ENCODE peak calls at places on chromosomes 6 and 20, in four cellular contexts. W is A549, Y is brain microvascular endothelial cell, O is SK-N-SH. A is an unnamed sample.

GRCh38 chr6:109002100-109002697 is 92.4 kb downstream of the SESN1 start:
- DNase-seq in W (no peak), O (no peak), Y (no peak), A (no peak)

GRCh38 chr6:107293421-107293820 is 165.9 kb downstream of the PDSS2 start:
- DNase-seq in Y (no peak), O (no peak), W (no peak), A (no peak)

GRCh38 chr6:32973144-32973854 is 4.9 kb downstream of the BRD2 start:
- DNase-seq in O (no peak), W (peak), Y (no peak), A (peak)

GRCh38 chr6:9875605-9876353 is 539.1 kb downstream of the TFAP2A start:
- DNase-seq in W (no peak), O (no peak), Y (no peak), A (no peak)

GRCh38 chr6:26249959-26250805 is 114.8 kb upstream of the BTN3A2 start:
- DNase-seq in O (peak), W (peak), Y (peak), A (peak)

GRCh38 chr6:36227379-36228344 is 31.1 kb downstream of the BRPF3 start:
- DNase-seq in Y (no peak), W (no peak), O (no peak), A (peak)

GRCh38 chr20:21702553-21703467 is 2.7 kb upstream of the PAX1 start:
- DNase-seq in O (peak), W (peak), Y (peak), A (peak)

GRCh38 chr6:31870385-31870921 is 7.8 kb upstream of the NEU1 start:
- DNase-seq in Y (no peak), O (no peak), W (no peak), A (no peak)

GRCh38 chr20:6108330-6108729 is 14.5 kb downstream of the FERMT1 start:
- DNase-seq in W (no peak), Y (no peak), O (no peak), A (no peak)

GRCh38 chr6:35068206-35068605 is 72.9 kb downstream of the TCP11 start:
- DNase-seq in Y (no peak), W (no peak), O (no peak), A (no peak)

GRCh38 chr6:70280462-70280861 is 22.4 kb downstream of the COL9A1 start:
- DNase-seq in W (no peak), O (peak), Y (no peak), A (no peak)

GRCh38 chr6:164006459-164006858 is 591.9 kb downstream of the QKI start:
- DNase-seq in O (no peak), W (no peak), Y (no peak), A (no peak)

GRCh38 chr20:49987015-49987867 is 4.5 kb downstream of the SNAI1 start:
- DNase-seq in O (no peak), W (no peak), Y (no peak), A (no peak)

GRCh38 chr20:61478094-61478493 is 226.0 kb downstream of the CDH4 start:
- DNase-seq in Y (no peak), W (no peak), O (no peak), A (no peak)

GRCh38 chr20:62239278-62239879 is 1.1 kb downstream of the OSBPL2 start:
- DNase-seq in Y (no peak), W (no peak), O (no peak), A (peak)

GRCh38 chr20:63635431-63636141 is 8.7 kb upstream of the GMEB2 start:
- DNase-seq in Y (no peak), O (no peak), W (no peak), A (no peak)

GRCh38 chr20:61608275-61609085 is 356.4 kb downstream of the CDH4 start:
- DNase-seq in W (peak), Y (no peak), O (no peak), A (no peak)

GRCh38 chr6:28785962-28786679 is 137.7 kb downstream of the TRIM27 start:
- DNase-seq in O (no peak), W (no peak), Y (no peak), A (no peak)

GRCh38 chr20:50049442-50050026 is 63.4 kb downstream of the UBE2V1 start:
- DNase-seq in Y (no peak), W (no peak), O (no peak), A (no peak)

GRCh38 chr6:49468042-49468441 is 4.9 kb downstream of the CENPQ start:
- DNase-seq in O (no peak), Y (no peak), W (no peak), A (no peak)

GRCh38 chr6:16265351-16266341 is 27.3 kb downstream of the GMPR start:
- DNase-seq in W (no peak), O (no peak), Y (no peak), A (no peak)

DNA sequence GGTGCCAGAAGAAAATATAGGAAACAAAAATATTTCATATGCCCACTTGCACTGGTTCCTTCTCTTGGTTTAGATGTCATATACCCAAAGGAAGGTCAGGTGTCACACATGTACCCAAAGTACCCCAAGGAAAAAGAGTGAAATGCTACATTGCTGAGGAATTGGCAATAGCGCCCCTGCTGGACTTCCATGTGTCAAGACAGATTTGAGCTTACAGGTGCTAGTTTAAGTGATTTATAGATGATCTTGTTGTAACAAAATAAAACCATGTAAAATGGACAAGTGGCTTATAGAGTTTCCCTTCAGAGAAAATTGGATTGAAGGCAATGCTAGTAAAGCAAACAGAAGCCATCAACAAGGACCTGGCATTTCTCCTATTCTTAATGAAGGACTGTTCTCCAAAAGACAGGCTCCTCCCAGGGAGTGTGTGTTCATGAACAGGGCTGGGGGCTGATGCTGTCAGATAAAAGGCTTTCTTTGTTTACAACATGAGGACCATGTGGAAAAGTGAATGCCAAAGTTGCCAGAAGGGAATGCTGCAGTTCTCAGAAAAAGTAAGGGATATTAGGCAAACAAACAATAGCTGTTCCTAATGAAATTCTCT is 64.3 kb upstream of the PAK5 start:
- DNase-seq in O (no peak), Y (no peak), W (peak), A (no peak)
- TF ChIP-seq CTCF in O (peak), Y (peak), W (peak), A (peak)

GRCh38 chr20:51363813-51364212 is 178.7 kb downstream of the NFATC2 start:
- DNase-seq in Y (no peak), W (no peak), O (no peak), A (no peak)

GRCh38 chr20:51360451-51361230 is 181.9 kb downstream of the NFATC2 start:
- DNase-seq in O (no peak), W (peak), Y (peak), A (no peak)

GRCh38 chr20:51361258-51361657 is 181.3 kb downstream of the NFATC2 start:
- DNase-seq in W (no peak), O (no peak), Y (no peak), A (no peak)

GRCh38 chr20:51363378-51363777 is 179.1 kb downstream of the NFATC2 start:
- DNase-seq in W (no peak), O (no peak), Y (no peak), A (no peak)

DNA sequence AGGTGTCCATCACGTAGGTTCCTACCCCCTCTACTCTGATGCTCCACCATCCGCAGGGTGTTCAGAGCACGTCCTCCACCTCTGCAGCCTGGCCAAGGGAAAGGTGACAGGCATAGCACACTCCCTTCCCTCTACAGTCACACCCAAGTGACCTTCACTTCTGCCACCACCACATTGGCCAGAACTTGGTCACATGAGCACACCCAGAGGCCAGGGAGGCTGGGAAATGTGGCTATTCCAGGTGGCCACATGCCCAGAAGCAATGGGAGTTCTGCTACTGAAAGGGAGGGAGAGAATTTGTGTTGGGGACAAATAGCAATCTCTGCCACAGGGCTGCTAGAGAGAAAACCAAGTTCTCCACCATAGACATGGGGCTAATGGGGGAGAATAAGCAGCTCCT is 180.3 kb downstream of the NFATC2 start:
- DNase-seq in Y (no peak), O (no peak), W (no peak), A (no peak)
- TF ChIP-seq CTCF in Y (no peak), O (no peak), W (no peak), A (no peak)

DNA sequence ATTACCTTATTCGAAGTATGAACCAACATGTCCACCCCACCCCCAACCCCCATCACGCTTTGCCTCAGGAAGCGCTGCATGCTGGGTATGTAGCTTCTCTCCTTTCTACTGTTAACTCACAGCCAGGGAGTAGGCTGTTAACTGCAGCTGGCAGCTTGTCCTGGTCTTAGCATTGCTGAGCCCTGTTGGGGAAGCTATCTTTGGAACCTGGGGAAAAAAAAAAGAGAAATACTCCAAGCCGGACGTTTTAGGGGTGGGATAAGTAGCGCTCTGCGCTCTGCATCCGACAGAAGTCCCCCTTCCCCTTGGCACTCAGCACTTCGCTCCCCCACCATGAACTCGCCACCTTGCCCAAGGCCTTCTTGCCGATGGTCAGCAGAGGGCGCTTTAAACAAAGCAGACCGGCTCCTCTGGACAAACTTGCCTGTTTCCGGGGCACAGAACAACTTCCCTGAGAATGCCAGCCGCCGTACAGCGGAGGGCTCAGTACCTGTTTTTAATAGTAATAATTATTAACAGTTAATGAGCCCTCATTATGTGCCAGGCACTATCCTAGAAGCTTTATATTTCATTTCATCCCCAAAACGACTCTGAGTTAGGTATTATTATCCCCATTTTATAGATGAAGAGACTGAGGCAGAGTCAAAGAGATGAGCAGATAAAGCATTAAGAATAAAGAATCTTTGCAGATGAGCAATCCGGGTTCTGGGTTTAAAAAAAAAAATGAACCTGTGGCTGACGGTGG is 35.2 kb upstream of the MDFI start:
- DNase-seq in O (peak), W (peak), Y (peak), A (peak)
- TF ChIP-seq CTCF in O (peak), W (peak), Y (peak), A (peak)

DNA sequence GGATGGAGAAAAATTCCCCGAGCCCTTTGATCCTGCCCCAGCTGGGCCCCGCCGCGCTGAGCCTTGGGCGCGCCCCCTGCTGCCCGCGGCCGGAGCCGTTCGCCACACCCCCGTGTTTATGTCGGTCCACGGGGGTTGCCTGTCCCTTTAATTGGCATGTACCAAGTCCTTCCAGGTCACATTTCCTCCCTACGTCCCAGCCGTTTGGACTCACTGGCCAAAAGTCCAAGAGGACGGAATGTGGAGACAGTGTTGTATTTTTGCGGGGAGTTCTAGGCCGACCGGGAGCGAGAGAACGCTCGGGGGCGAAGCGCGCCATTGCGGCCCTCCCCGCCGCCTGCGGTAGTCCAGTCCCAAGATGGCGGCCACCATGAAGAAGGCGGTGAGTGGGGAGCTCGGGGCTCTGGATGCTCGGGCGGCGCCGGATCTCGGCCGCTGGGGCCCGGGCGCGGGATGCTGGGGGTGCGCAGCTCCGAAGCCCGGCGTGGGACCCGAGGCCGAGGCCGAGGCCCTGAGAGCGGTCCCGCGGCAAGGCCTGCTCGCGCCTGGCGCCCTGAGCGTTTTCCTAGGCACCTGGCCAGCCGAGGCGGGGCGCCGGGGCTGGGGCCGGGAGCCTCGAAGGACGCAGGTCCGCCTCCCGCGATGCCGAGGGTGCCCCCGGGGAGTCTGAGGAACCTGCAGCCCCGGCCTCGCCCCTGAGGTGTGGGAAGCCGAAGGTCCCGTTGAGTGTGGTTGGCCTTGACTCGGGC is at the start of gene PFDN4:
- DNase-seq in Y (peak), O (peak), W (peak), A (peak)
- TF ChIP-seq CTCF in Y (peak), O (peak), W (peak), A (peak)

DNA sequence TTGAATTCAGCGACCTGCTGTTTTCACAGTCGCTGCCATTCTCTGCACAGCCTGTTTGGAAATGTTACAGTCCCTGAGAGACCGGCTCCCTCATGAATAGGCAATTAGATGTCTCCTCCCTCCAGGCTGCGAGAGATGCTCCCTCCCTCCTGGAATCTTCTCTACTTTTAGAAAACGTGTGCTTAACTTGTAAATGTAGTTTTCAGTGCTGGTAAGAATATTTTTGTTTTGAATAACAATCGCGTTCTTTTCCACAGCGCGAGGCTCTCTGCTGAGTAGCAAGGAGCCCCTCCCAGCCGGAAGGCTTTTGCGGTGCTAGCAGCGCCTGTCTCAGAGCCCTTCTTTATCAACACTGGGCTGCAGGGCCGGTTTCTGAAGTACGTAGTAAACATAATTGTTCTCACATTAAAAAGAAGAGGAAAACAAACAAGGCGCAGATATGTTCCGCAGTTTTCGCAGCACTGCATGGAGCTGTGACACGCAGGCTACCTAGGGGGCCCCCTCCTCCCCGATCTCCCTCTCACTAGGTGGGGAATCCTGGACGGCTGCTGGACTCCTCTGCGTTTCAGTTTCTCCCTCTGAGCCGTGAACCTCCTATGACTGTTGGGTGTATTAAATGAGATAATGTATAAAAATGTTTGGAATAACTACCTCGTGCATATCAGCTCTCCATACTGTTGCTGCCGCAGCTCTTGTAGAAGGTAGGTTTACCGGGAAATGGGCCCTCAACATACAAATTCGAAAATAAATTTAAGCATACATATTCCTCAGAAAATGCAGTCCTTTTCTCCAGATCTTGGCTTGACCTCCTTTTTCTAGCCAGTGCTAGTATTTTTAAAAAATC is 79.0 kb upstream of the SPACA1 start:
- DNase-seq in O (peak), W (no peak), Y (peak), A (peak)
- TF ChIP-seq CTCF in O (no peak), W (peak), Y (no peak), A (no peak)

A was measured in colonic mucosa.